ENCODE peak calls at places on chromosomes 2 and 18, in seven cellular contexts. T is esophagus squamous epithelium, I is heart left ventricle, G is aorta, D is transverse colon, K is fibroblast of lung, O is left ventricle myocardium inferior. Q is an unnamed sample.

GRCh38 chr2:11144724-11145079 is 10.6 kb upstream of the SLC66A3 start:
- DNase-seq in O (no peak), G (no peak), T (no peak), K (no peak), I (no peak), D (no peak), Q (no peak)

GRCh38 chr18:48161201-48161910 is 230.9 kb upstream of the SMAD2 start:
- DNase-seq in O (peak; percentile 84), K (peak; percentile 66), D (peak; percentile 91), I (peak; percentile 90), G (peak; percentile 88), T (no peak), Q (peak; percentile 87)

GRCh38 chr2:77488141-77488540 is 34.0 kb downstream of the LRRTM4 start:
- DNase-seq in G (no peak), D (no peak), K (no peak), T (no peak), I (no peak), O (no peak), Q (no peak)

GRCh38 chr2:138956116-138956515 is 175.9 kb upstream of the NXPH2 start:
- DNase-seq in O (no peak), T (no peak), K (peak; percentile 3), G (no peak), D (no peak), I (no peak), Q (no peak)

GRCh38 chr2:144479138-144479537 is 40.8 kb downstream of the ZEB2 start:
- DNase-seq in G (no peak), I (no peak), D (no peak), K (peak; percentile 92), O (no peak), T (no peak), Q (no peak)

GRCh38 chr2:200469708-200470600 is 39.9 kb downstream of the KCTD18 start:
- DNase-seq in G (no peak), I (peak; percentile 45), T (no peak), O (peak; percentile 40), K (peak; percentile 63), D (peak; percentile 22), Q (no peak)

GRCh38 chr2:190469770-190470169 is 61.6 kb downstream of the MFSD6 start:
- DNase-seq in G (no peak), K (peak; percentile 74), T (no peak), O (no peak), D (peak; percentile 53), I (peak; percentile 37), Q (peak; percentile 76)

GRCh38 chr2:191629001-191629453 is 48.9 kb upstream of the NABP1 start:
- DNase-seq in K (no peak), G (no peak), T (no peak), O (no peak), D (no peak), I (no peak), Q (no peak)

GRCh38 chr2:29213871-29214341 is 98.7 kb downstream of the CLIP4 start:
- DNase-seq in G (no peak), O (no peak), K (no peak), T (no peak), D (no peak), I (no peak), Q (no peak)

GRCh38 chr18:8976606-8977005 is 125.9 kb upstream of the NDUFV2 start:
- DNase-seq in I (no peak), D (no peak), K (no peak), T (no peak), G (no peak), O (no peak), Q (no peak)

GRCh38 chr2:207879536-207879935 is 109.8 kb upstream of the FZD5 start:
- DNase-seq in K (peak; percentile 52), D (no peak), I (no peak), G (no peak), O (no peak), T (no peak), Q (no peak)

GRCh38 chr2:101698419-101699190 is 1.1 kb downstream of the MAP4K4 start:
- DNase-seq in D (no peak), T (no peak), O (no peak), I (no peak), G (no peak), K (peak; percentile 45), Q (peak; percentile 25)

GRCh38 chr2:155975734-155976133 is 356.8 kb downstream of the NR4A2 start:
- DNase-seq in D (no peak), O (no peak), T (no peak), I (no peak), K (peak; percentile 55), G (no peak), Q (no peak)

GRCh38 chr2:153404792-153405191 is 73.8 kb downstream of the RPRM start:
- DNase-seq in D (no peak), T (no peak), O (no peak), K (no peak), I (no peak), G (no peak), Q (no peak)

GRCh38 chr18:48680339-48680738 is 141.5 kb downstream of the CTIF start:
- DNase-seq in G (peak; percentile 63), T (no peak), I (no peak), K (no peak), O (no peak), D (no peak), Q (no peak)

GRCh38 chr2:160352492-160352891 is 141.1 kb downstream of the RBMS1 start:
- DNase-seq in K (peak; percentile 79), I (no peak), O (no peak), D (no peak), T (no peak), G (no peak), Q (no peak)

GRCh38 chr18:8741524-8741923 is 36.2 kb downstream of the MTCL1 start:
- DNase-seq in G (no peak), K (peak; percentile 42), D (no peak), T (no peak), I (no peak), O (no peak), Q (no peak)

GRCh38 chr2:233385489-233386044 is 31.3 kb downstream of the DGKD start:
- DNase-seq in G (no peak), T (no peak), K (no peak), O (no peak), I (no peak), D (no peak), Q (no peak)

GRCh38 chr2:103166406-103167324 is 404.8 kb downstream of the TMEM182 start:
- DNase-seq in G (no peak), I (no peak), T (no peak), K (peak; percentile 2), D (no peak), O (no peak), Q (peak; percentile 8)

GRCh38 chr2:237438082-237438925 is 24.3 kb upstream of the COL6A3 start:
- DNase-seq in I (no peak), D (peak; percentile 55), O (no peak), G (no peak), T (no peak), K (peak; percentile 35), Q (peak; percentile 55)

GRCh38 chr18:10377956-10378355 is 76.5 kb upstream of the APCDD1 start:
- DNase-seq in O (no peak), I (no peak), K (peak; percentile 83), T (no peak), G (no peak), D (no peak), Q (no peak)

GRCh38 chr2:10164611-10165010 is 42.1 kb downstream of the RRM2 start:
- DNase-seq in D (no peak), O (no peak), T (no peak), G (no peak), I (no peak), K (no peak), Q (no peak)

GRCh38 chr2:173032032-173032431 is 43.6 kb upstream of the MAP3K20 start:
- DNase-seq in G (no peak), T (no peak), K (no peak), I (no peak), O (no peak), D (no peak), Q (no peak)

DNA sequence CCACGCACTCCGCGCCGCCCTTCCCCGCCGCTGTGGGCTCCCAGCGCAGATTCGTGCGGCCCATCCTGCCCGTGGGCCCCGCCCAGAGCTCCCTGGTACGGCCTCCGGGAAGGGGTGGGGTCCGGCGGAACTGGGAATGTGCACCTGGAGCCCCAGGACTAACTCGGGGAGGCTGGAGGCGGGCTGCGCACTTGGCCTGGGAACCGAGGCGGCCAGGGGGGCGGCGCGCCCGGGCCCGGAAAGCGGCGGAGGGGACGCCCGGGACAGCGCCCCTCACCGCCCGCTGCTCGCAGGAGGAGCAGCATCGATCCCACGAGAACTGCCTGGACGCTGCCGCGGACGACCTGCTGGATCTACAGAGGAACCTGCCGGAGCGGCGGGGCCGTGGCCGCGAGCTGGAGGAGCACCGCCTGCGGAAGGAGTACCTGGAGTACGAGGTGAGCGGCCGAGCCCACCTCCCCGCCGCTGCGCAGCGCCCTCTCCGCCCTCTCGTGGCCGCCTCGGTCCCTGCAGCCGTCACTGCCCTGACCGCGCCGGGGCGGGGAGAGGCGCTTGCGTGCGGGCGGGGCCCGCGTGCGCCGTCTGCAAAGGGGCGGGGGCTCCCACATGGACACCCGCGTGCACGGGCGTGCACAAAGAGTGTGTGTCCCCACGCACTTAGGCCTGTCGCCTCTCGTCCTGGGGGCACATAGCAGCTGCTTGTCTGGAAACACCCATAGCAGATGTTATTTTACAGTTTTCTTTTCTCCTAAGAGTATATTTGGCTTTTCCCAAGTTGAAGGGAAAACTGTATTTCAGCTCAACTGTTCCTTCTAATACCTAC is 25.2 kb downstream of the PSD4 start:
- DNase-seq in I (peak; percentile 88), K (peak; percentile 66), D (peak; percentile 88), T (no peak), O (peak; percentile 84), G (peak; percentile 86), Q (peak; percentile 83)
- H3K4me3 ChIP-seq in I (peak overlapping the region; percentile 90), K (peak overlapping the region; percentile 72), D (peak overlapping the region; percentile 40), T (peak overlapping the region; percentile 87), O (peak overlapping the region; percentile 80), G (peak overlapping the region; percentile 81), Q (peak overlapping the region; percentile 59)

DNA sequence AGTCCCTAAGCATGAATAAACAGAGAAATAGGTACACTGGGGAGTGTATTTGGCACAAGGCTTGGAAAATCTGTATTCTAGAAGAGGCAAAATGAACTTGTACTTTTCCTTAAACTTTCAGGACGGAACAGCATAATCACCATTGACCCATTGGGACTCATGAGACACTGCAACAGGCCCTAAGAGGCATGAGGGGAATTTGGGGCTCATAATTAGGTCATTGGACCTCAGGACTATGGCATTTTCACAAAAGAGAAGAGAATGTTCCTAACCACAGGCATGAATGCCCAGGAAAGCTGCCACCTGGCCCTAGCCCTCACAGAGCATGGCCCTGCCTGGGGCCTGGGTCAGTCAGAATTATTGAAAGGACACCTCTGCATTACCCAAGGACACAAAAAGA is 67.9 kb upstream of the PIK3C3 start:
- DNase-seq in I (no peak), D (no peak), T (no peak), G (no peak), K (peak; percentile 20), O (no peak), Q (no peak)
- H3K4me1 ChIP-seq in I (no peaks in the 10 kb centered on the region), D (no peaks in the 10 kb centered on the region), T (no peaks in the 10 kb centered on the region), G (no peaks in the 10 kb centered on the region), K (no peaks in the 10 kb centered on the region), O (no peaks in the 10 kb centered on the region), Q (no peaks in the 10 kb centered on the region)

DNA sequence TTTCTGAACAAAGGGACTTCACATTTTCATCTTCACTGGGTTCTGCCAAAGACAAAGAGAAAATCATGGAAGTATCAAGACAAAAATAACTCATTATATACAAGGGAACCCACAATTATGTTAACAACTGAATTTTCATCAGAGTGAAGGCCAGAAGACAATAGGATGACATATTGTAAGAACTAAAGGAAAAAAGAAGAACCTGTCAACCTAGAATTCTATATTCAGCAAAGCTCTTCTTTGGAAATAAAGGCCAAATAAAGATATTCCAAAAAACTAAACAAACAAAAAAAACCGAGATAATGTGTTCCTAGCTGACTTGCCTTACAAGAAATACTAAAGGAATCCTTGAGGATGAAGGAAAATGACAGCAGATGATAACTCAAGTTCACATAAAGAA is 10.3 kb upstream of the ZCCHC2 start:
- DNase-seq in G (no peak), T (no peak), I (no peak), O (no peak), K (no peak), D (no peak), Q (no peak)
- H3K9me3 ChIP-seq in G (peaks cover 2% of the 10 kb centered on the region), T (peaks cover 32% of the 10 kb centered on the region), I (peaks cover 34% of the 10 kb centered on the region), O (peaks cover 48% of the 10 kb centered on the region), K (no peaks in the 10 kb centered on the region), D (peaks cover 27% of the 10 kb centered on the region), Q (no peaks in the 10 kb centered on the region)

GRCh38 chr2:120104002-120104467 is 91.2 kb downstream of the EPB41L5 start:
- DNase-seq in K (peak; percentile 98), G (no peak), T (no peak), O (no peak), D (no peak), I (no peak), Q (no peak)
- H3K4me3 ChIP-seq in K (no peak overlapping the region), G (no peak overlapping the region), T (no peak overlapping the region), O (no peak overlapping the region), D (no peak overlapping the region), I (no peak overlapping the region), Q (no peak overlapping the region)

Q was measured in small intestine.